ENCODE peak calls at places on chromosomes 12 and 14, in eight cellular contexts. I, L, X, U, C, K, T and G are unnamed samples.

GRCh38 chr14:70097576-70098256 is 91.0 kb downstream of the SLC8A3 start:
- DNase-seq in I (no peak), T (no peak), C (peak), L (no peak), X (no peak), U (no peak), K (no peak), G (no peak)

GRCh38 chr14:104314251-104314941 is 176.0 kb downstream of the KIF26A start:
- DNase-seq in L (no peak), C (no peak), I (no peak), T (no peak), K (no peak), U (no peak), X (no peak), G (no peak)

GRCh38 chr14:26896447-26896846 is 298.6 kb upstream of the NOVA1 start:
- DNase-seq in X (no peak), T (peak), I (no peak), L (no peak), K (no peak), C (no peak), U (no peak), G (no peak)

GRCh38 chr12:67331123-67331522 is 62.0 kb downstream of the CAND1 start:
- DNase-seq in X (no peak), L (no peak), K (no peak), I (no peak), C (no peak), U (no peak), T (no peak), G (no peak)

GRCh38 chr12:16913832-16914490 is 308.0 kb upstream of the LMO3 start:
- DNase-seq in C (no peak), U (no peak), I (no peak), T (no peak), K (no peak), L (no peak), X (no peak), G (no peak)

GRCh38 chr12:93022603-93023340 is 93.7 kb upstream of the EEA1 start:
- DNase-seq in C (no peak), L (no peak), I (no peak), T (peak), U (no peak), K (no peak), X (no peak), G (no peak)

GRCh38 chr12:49823350-49823749 is 4.9 kb downstream of the NCKAP5L start:
- DNase-seq in U (no peak), L (no peak), K (no peak), T (no peak), X (no peak), C (no peak), I (no peak), G (no peak)

GRCh38 chr12:52058631-52059324 is 7.5 kb downstream of the NR4A1 start:
- DNase-seq in K (no peak), T (peak), L (no peak), C (peak), U (no peak), X (no peak), I (no peak), G (no peak)

GRCh38 chr14:95667251-95667693 is 19.0 kb upstream of the TCL1B start:
- DNase-seq in K (no peak), C (peak), T (no peak), L (no peak), X (no peak), U (peak), I (no peak), G (no peak)

GRCh38 chr12:43210437-43211197 is 341.4 kb downstream of the ADAMTS20 start:
- DNase-seq in I (no peak), K (no peak), T (peak), C (no peak), X (no peak), L (no peak), U (no peak), G (no peak)

GRCh38 chr14:60720391-60720790 is 3.8 kb downstream of the SIX4 start:
- DNase-seq in I (no peak), K (no peak), U (no peak), C (no peak), X (no peak), L (no peak), T (no peak), G (no peak)

GRCh38 chr12:31874961-31875608 is 84.1 kb upstream of the RESF1 start:
- DNase-seq in U (no peak), L (peak), K (peak), X (no peak), I (peak), T (peak), C (no peak), G (peak)

GRCh38 chr12:75650989-75651695 is 139.7 kb upstream of the KRR1 start:
- DNase-seq in C (no peak), U (no peak), K (no peak), X (no peak), L (no peak), I (no peak), T (peak), G (no peak)

GRCh38 chr12:96026331-96026730 is 9.1 kb downstream of the LTA4H start:
- DNase-seq in L (no peak), C (no peak), T (no peak), U (no peak), X (no peak), I (no peak), K (no peak), G (no peak)

GRCh38 chr14:44287858-44288257 is 219.2 kb downstream of the FSCB start:
- DNase-seq in K (no peak), C (no peak), L (no peak), T (no peak), I (no peak), X (no peak), U (no peak), G (no peak)

GRCh38 chr12:14665354-14666348 is 30.7 kb downstream of the GUCY2C start:
- DNase-seq in U (no peak), K (no peak), L (no peak), X (no peak), T (no peak), I (no peak), C (no peak), G (no peak)

GRCh38 chr12:50955697-50956096 is 3.4 kb downstream of the HIGD1C start:
- DNase-seq in L (no peak), T (no peak), I (no peak), K (no peak), C (no peak), X (no peak), U (no peak), G (no peak)

GRCh38 chr12:120229071-120229582 is 28.2 kb upstream of the RPLP0 start:
- DNase-seq in U (peak), C (no peak), I (no peak), T (peak), K (no peak), L (no peak), X (no peak), G (no peak)

GRCh38 chr12:62917939-62918338 is 17.0 kb downstream of the PPM1H start:
- DNase-seq in C (no peak), I (no peak), X (no peak), L (no peak), K (no peak), U (no peak), T (no peak), G (no peak)

GRCh38 chr12:25293596-25293995 is 42.9 kb upstream of the KRAS start:
- DNase-seq in I (no peak), C (no peak), L (no peak), K (no peak), U (no peak), T (no peak), X (no peak), G (no peak)

GRCh38 chr12:116116650-116117424 is 160.7 kb downstream of the MED13L start:
- DNase-seq in L (no peak), I (no peak), X (no peak), C (no peak), K (no peak), T (no peak), U (no peak), G (no peak)

GRCh38 chr12:119208626-119209061 is 29.9 kb downstream of the HSPB8 start:
- DNase-seq in C (no peak), U (peak), K (no peak), X (no peak), I (no peak), T (peak), L (no peak), G (no peak)

GRCh38 chr12:79455314-79455713 is 235.4 kb downstream of the PAWR start:
- DNase-seq in C (no peak), U (no peak), L (no peak), X (no peak), T (peak), K (no peak), I (no peak), G (no peak)

GRCh38 chr12:56288705-56289387 is 11.3 kb downstream of the CS start:
- DNase-seq in C (no peak), U (no peak), L (no peak), I (no peak), T (no peak), K (no peak), X (no peak), G (no peak)

GRCh38 chr12:109547286-109547685 is 26.0 kb downstream of the MMAB start:
- DNase-seq in T (no peak), I (no peak), C (no peak), U (no peak), K (no peak), X (no peak), L (no peak), G (no peak)

GRCh38 chr12:53623526-53623925 is 2.7 kb downstream of the ATF7 start:
- DNase-seq in L (no peak), T (peak), K (no peak), U (no peak), X (no peak), C (no peak), I (no peak), G (no peak)

GRCh38 chr14:95361373-95362179 is 41.9 kb upstream of the CLMN start:
- DNase-seq in X (no peak), C (peak), I (peak), K (no peak), U (no peak), T (no peak), L (no peak), G (peak)

GRCh38 chr12:81542621-81543020 is 216.5 kb downstream of the PPFIA2 start:
- DNase-seq in L (no peak), U (no peak), K (no peak), C (no peak), X (no peak), T (peak), I (no peak), G (no peak)

GRCh38 chr12:42126963-42127362 is 17.7 kb downstream of the GXYLT1 start:
- DNase-seq in I (no peak), C (no peak), U (no peak), T (no peak), K (no peak), X (no peak), L (no peak), G (no peak)

GRCh38 chr12:19402743-19403400 is 36.4 kb upstream of the AEBP2 start:
- DNase-seq in X (no peak), L (no peak), T (peak), K (no peak), U (peak), C (no peak), I (no peak), G (no peak)

GRCh38 chr12:58310828-58311273 is 369.5 kb downstream of the ATP23 start:
- DNase-seq in C (no peak), X (no peak), L (no peak), K (no peak), I (no peak), T (peak), U (no peak), G (no peak)

GRCh38 chr12:46811185-46811584 is 14.6 kb downstream of the SLC38A4 start:
- DNase-seq in U (no peak), T (no peak), X (no peak), I (no peak), C (no peak), L (no peak), K (no peak), G (no peak)

GRCh38 chr12:72274926-72275325 is 2.8 kb downstream of the TRHDE start:
- DNase-seq in L (no peak), K (no peak), C (no peak), T (peak), U (no peak), X (no peak), I (no peak), G (no peak)

GRCh38 chr12:124847675-124848074 is 16.0 kb downstream of the SCARB1 start:
- DNase-seq in T (peak), U (no peak), I (no peak), X (no peak), K (no peak), L (no peak), C (no peak), G (no peak)